ENCODE peak calls at places on chromosomes 1 and 21, in eight cellular contexts. X, G, C, L, Y, E, Q and I are unnamed samples.

GRCh38 chr21:43278359-43278758 is 109.6 kb downstream of the CRYAA start:
- DNase-seq in X (no peak), G (no peak), C (no peak), L (no peak), Y (no peak), E (no peak), Q (no peak), I (no peak)

GRCh38 chr1:61125263-61125662 is 42.9 kb downstream of the NFIA start:
- DNase-seq in X (no peak), G (no peak), C (no peak), L (no peak), Y (no peak), E (no peak), Q (no peak), I (no peak)

GRCh38 chr1:1307261-1307907 is 346 bp downstream of the ACAP3 start:
- DNase-seq in X (no peak), G (peak), C (no peak), L (no peak), Y (peak), E (no peak), Q (peak), I (no peak)

GRCh38 chr1:206757524-206758266 is 12.9 kb upstream of the IL19 start:
- DNase-seq in X (no peak), G (no peak), C (no peak), L (no peak), Y (no peak), E (no peak), Q (no peak), I (no peak)

GRCh38 chr1:157515141-157515540 is 37.2 kb downstream of the FCRL5 start:
- DNase-seq in X (no peak), G (no peak), C (no peak), L (no peak), Y (no peak), E (no peak), Q (no peak), I (no peak)

GRCh38 chr1:39829791-39830533 is 41.3 kb upstream of the BMP8B start:
- DNase-seq in X (peak), G (no peak), C (no peak), L (no peak), Y (no peak), E (no peak), Q (no peak), I (no peak)

GRCh38 chr1:171257207-171258052 is 9.1 kb downstream of the FMO1 start:
- DNase-seq in X (peak), G (no peak), C (no peak), L (no peak), Y (peak), E (no peak), Q (no peak), I (no peak)

GRCh38 chr21:26795866-26796329 is 49.3 kb downstream of the ADAMTS1 start:
- DNase-seq in X (peak), G (no peak), C (no peak), L (no peak), Y (no peak), E (no peak), Q (no peak), I (no peak)

GRCh38 chr21:26674324-26674723 is 101.2 kb upstream of the CYYR1 start:
- DNase-seq in X (no peak), G (no peak), C (peak), L (no peak), Y (no peak), E (no peak), Q (no peak), I (no peak)

GRCh38 chr1:199495432-199495831 is 532.1 kb upstream of the NR5A2 start:
- DNase-seq in X (no peak), G (no peak), C (no peak), L (no peak), Y (no peak), E (no peak), Q (no peak), I (no peak)

GRCh38 chr1:153393926-153394325 is 3.1 kb upstream of the S100A8 start:
- DNase-seq in X (no peak), G (no peak), C (peak), L (peak), Y (peak), E (no peak), Q (no peak), I (peak)

GRCh38 chr1:247639381-247639981 is 34.1 kb downstream of the OR2G3 start:
- DNase-seq in X (peak), G (peak), C (peak), L (peak), Y (peak), E (peak), Q (no peak), I (no peak)

GRCh38 chr1:26025060-26025459 is 3.5 kb downstream of the EXTL1 start:
- DNase-seq in X (no peak), G (no peak), C (no peak), L (no peak), Y (peak), E (no peak), Q (no peak), I (no peak)

GRCh38 chr21:37582613-37583012 is 216.0 kb downstream of the DYRK1A start:
- DNase-seq in X (peak), G (no peak), C (no peak), L (no peak), Y (no peak), E (no peak), Q (peak), I (peak)

GRCh38 chr1:25649505-25650218 is 33.1 kb downstream of the MAN1C1 start:
- DNase-seq in X (no peak), G (no peak), C (peak), L (peak), Y (no peak), E (peak), Q (no peak), I (no peak)

GRCh38 chr1:180951881-180952656 is 39.4 kb downstream of the KIAA1614 start:
- DNase-seq in X (no peak), G (no peak), C (no peak), L (no peak), Y (no peak), E (no peak), Q (no peak), I (no peak)

GRCh38 chr1:247286134-247286670 is 30.3 kb downstream of the VN1R5 start:
- DNase-seq in X (no peak), G (no peak), C (no peak), L (peak), Y (peak), E (no peak), Q (no peak), I (no peak)

GRCh38 chr1:179251675-179252074 is 22.2 kb upstream of the ABL2 start:
- DNase-seq in X (peak), G (no peak), C (no peak), L (no peak), Y (no peak), E (no peak), Q (peak), I (no peak)

GRCh38 chr1:153852170-153852569 is 70.6 kb downstream of the GATAD2B start:
- DNase-seq in X (no peak), G (no peak), C (no peak), L (no peak), Y (no peak), E (no peak), Q (no peak), I (no peak)

GRCh38 chr1:3063379-3064295 is 5.4 kb upstream of the PRDM16 start:
- DNase-seq in X (no peak), G (no peak), C (no peak), L (peak), Y (peak), E (no peak), Q (no peak), I (no peak)

GRCh38 chr1:172421974-172422604 is 1.6 kb downstream of the C1orf105 start:
- DNase-seq in X (no peak), G (no peak), C (no peak), L (no peak), Y (no peak), E (no peak), Q (no peak), I (no peak)

GRCh38 chr1:181170194-181170593 is 81.7 kb downstream of the IER5 start:
- DNase-seq in X (no peak), G (no peak), C (no peak), L (no peak), Y (no peak), E (no peak), Q (no peak), I (no peak)

GRCh38 chr1:29120955-29121485 is 2.7 kb downstream of the TMEM200B start:
- DNase-seq in X (peak), G (peak), C (peak), L (peak), Y (peak), E (peak), Q (peak), I (peak)

GRCh38 chr1:204962742-204963632 is 80.0 kb upstream of the CNTN2 start:
- DNase-seq in X (no peak), G (peak), C (no peak), L (no peak), Y (no peak), E (no peak), Q (no peak), I (peak)

GRCh38 chr1:77459881-77460280 is 178.1 kb downstream of the AK5 start:
- DNase-seq in X (peak), G (no peak), C (no peak), L (no peak), Y (no peak), E (no peak), Q (no peak), I (no peak)

GRCh38 chr1:165443539-165444289 is 1.2 kb downstream of the RXRG start:
- DNase-seq in X (no peak), G (no peak), C (peak), L (peak), Y (no peak), E (no peak), Q (no peak), I (peak)

GRCh38 chr1:156616463-156616862 is 2.8 kb upstream of the HAPLN2 start:
- DNase-seq in X (peak), G (no peak), C (no peak), L (no peak), Y (no peak), E (no peak), Q (no peak), I (peak)

GRCh38 chr1:193614817-193615216 is 428.4 kb upstream of the B3GALT2 start:
- DNase-seq in X (peak), G (no peak), C (no peak), L (no peak), Y (no peak), E (no peak), Q (peak), I (no peak)

GRCh38 chr1:24881034-24881433 is 49.0 kb downstream of the RUNX3 start:
- DNase-seq in X (no peak), G (no peak), C (no peak), L (no peak), Y (no peak), E (no peak), Q (no peak), I (no peak)

GRCh38 chr21:28336299-28336698 is 656.4 kb downstream of the LTN1 start:
- DNase-seq in X (peak), G (no peak), C (no peak), L (no peak), Y (no peak), E (no peak), Q (peak), I (no peak)

GRCh38 chr1:21781971-21782867 is 730 bp downstream of the USP48 start:
- DNase-seq in X (peak), G (no peak), C (peak), L (no peak), Y (no peak), E (no peak), Q (peak), I (peak)
- TF ChIP-seq CTCF in X (peak), G (no peak), C (peak), L (peak), Y (no peak), E (no peak), Q (peak), I (peak)

DNA sequence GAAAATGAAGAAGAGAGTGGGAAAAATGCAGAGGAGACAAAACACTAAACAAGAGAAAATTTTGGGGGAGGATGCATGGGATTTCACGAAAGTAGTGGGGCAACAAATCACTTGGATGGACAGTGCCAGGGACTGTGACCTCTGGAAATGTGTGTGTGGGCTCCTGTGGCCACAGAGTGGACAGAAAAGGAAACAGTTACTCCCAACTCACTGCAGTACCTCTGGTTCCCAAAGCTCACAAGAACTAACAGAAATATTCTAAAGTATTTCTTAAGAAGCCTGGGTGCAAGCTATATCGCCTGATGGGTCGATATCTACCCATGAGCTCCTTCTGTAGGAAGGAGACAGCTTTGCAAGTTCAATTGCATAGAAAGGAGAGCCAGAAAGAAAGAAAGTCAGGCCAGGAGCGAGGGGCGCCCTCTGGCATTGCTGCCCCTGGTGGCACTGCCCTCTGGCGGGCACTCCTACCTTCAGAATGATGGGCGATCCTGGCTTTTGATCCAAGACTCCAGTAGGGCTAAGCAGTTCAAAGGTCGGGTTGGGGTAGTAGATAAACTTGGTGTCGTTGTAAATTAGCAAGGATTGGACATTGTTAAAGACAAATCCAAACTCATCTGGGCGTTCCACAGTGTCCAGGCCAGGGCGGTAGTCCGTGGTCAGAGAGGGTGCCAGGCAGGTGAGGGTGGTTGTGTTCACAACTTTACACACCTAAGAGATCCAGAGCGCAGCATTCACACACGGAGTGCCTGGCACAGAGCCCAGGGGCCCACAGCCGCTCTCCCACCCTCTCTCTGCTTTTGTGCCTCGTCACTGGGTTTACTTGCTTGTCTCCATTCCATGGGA is 134.7 kb upstream of the CD34 start:
- DNase-seq in X (no peak), G (no peak), C (no peak), L (no peak), Y (no peak), E (no peak), Q (no peak), I (no peak)
- TF ChIP-seq CTCF in X (no peak), G (no peak), C (peak), L (peak), Y (no peak), E (no peak), Q (peak), I (no peak)

GRCh38 chr1:85240659-85241058 is 18.8 kb downstream of the C1orf52 start:
- DNase-seq in X (peak), G (no peak), C (no peak), L (no peak), Y (no peak), E (no peak), Q (no peak), I (no peak)
- TF ChIP-seq CTCF in X (no peak), G (no peak), C (no peak), L (no peak), Y (no peak), E (no peak), Q (no peak), I (no peak)

GRCh38 chr1:221356693-221357092 is 385.2 kb downstream of the DUSP10 start:
- DNase-seq in X (no peak), G (no peak), C (no peak), L (no peak), Y (no peak), E (no peak), Q (peak), I (no peak)
- TF ChIP-seq CTCF in X (peak), G (no peak), C (peak), L (no peak), Y (no peak), E (peak), Q (peak), I (no peak)

GRCh38 chr1:217313096-217313495 is 317.8 kb downstream of the GPATCH2 start:
- DNase-seq in X (no peak), G (no peak), C (no peak), L (no peak), Y (no peak), E (no peak), Q (no peak), I (no peak)

GRCh38 chr1:217315346-217315745 is 315.5 kb downstream of the GPATCH2 start:
- DNase-seq in X (peak), G (no peak), C (no peak), L (no peak), Y (no peak), E (no peak), Q (no peak), I (no peak)

DNA sequence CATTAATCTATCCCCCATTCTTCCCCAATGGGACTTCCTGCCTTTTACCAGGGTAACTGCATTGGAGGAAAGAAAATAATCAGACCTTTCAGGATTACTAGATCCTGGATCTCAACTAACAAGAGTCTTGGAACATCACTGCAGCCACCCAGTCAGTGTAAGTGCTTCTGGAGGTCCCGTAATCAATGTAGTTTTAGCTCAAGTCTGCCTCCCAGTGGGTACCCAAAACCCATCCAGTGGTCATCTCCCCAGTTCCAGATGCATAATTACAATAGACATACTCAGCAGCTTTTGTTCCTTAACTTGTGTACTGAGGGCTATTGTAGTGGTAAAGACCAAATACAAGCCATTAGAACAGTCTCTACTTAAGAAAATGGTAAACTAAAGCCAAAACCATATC is 319.1 kb downstream of the GPATCH2 start:
- DNase-seq in X (peak), G (no peak), C (peak), L (no peak), Y (no peak), E (no peak), Q (peak), I (peak)
- TF ChIP-seq CTCF in X (peak), G (no peak), C (peak), L (peak), Y (no peak), E (peak), Q (no peak), I (peak)

GRCh38 chr1:10265027-10265426 is 54.7 kb downstream of the KIF1B start:
- DNase-seq in X (no peak), G (no peak), C (no peak), L (no peak), Y (no peak), E (no peak), Q (no peak), I (no peak)
- TF ChIP-seq CTCF in X (no peak), G (no peak), C (no peak), L (no peak), Y (no peak), E (no peak), Q (no peak), I (no peak)

GRCh38 chr1:52748119-52748518 is 21.9 kb downstream of the ZYG11B start:
- DNase-seq in X (peak), G (no peak), C (no peak), L (no peak), Y (no peak), E (no peak), Q (no peak), I (no peak)
- TF ChIP-seq CTCF in X (no peak), G (no peak), C (peak), L (no peak), Y (no peak), E (no peak), Q (no peak), I (no peak)